ENCODE peak calls at places on chromosomes 3 and 15, in seven cellular contexts. O is Peyer's patch, J is CD14-positive monocyte, C is dorsolateral prefrontal cortex, H is tibial artery, K is MM.1S, W is foreskin fibroblast. B is an unnamed sample.

GRCh38 chr3:192010490-192010889 is 549.5 kb downstream of the PYDC2 start:
- DNase-seq in O (no peak), H (no peak), K (no peak), C (no peak), J (no peak), W (no peak), B (no peak)

GRCh38 chr3:176906046-176906905 is 291.0 kb downstream of the TBL1XR1 start:
- DNase-seq in J (no peak), C (no peak), H (no peak), O (no peak), W (peak; percentile 66), K (no peak), B (no peak)

GRCh38 chr3:105388199-105388598 is 21.5 kb downstream of the ALCAM start:
- DNase-seq in K (no peak), J (no peak), C (no peak), W (no peak), H (no peak), O (no peak), B (no peak)

GRCh38 chr3:172040078-172040975 is 949 bp downstream of the FNDC3B start:
- DNase-seq in K (peak; percentile 68), W (peak; percentile 91), C (peak; percentile 50), H (peak; percentile 82), J (peak; percentile 67), O (peak; percentile 83), B (peak; percentile 82)

GRCh38 chr3:88188436-88188835 is 38.7 kb downstream of the C3orf38 start:
- DNase-seq in O (no peak), J (no peak), W (no peak), K (no peak), C (peak; percentile 23), H (no peak), B (no peak)

GRCh38 chr3:11464356-11464755 is 179.4 kb downstream of the VGLL4 start:
- DNase-seq in W (peak; percentile 37), C (no peak), J (no peak), O (no peak), H (no peak), K (no peak), B (no peak)

GRCh38 chr15:62472616-62473299 is 307.7 kb upstream of the C2CD4B start:
- DNase-seq in W (no peak), O (no peak), K (no peak), J (no peak), C (no peak), H (no peak), B (no peak)

GRCh38 chr15:75952512-75952911 is 48.8 kb downstream of the FBXO22 start:
- DNase-seq in C (no peak), K (no peak), W (no peak), H (no peak), J (no peak), O (no peak), B (no peak)

GRCh38 chr3:188010478-188010877 is 143.5 kb upstream of the LPP start:
- DNase-seq in H (no peak), K (no peak), C (no peak), J (no peak), W (no peak), O (no peak), B (no peak)

GRCh38 chr15:48880070-48880634 is 2.2 kb downstream of the EID1 start:
- DNase-seq in C (no peak), J (no peak), H (no peak), K (no peak), O (no peak), W (no peak), B (no peak)

GRCh38 chr3:114112696-114113095 is 56.2 kb downstream of the QTRT2 start:
- DNase-seq in J (no peak), O (no peak), H (no peak), K (no peak), W (peak; percentile 15), C (no peak), B (no peak)

GRCh38 chr15:87608238-87609028 is 648.1 kb downstream of the NTRK3 start:
- DNase-seq in O (no peak), W (no peak), C (no peak), J (no peak), K (no peak), H (no peak), B (no peak)

GRCh38 chr3:170815930-170816329 is 54.1 kb downstream of the RPL22L1 start:
- DNase-seq in C (no peak), J (no peak), O (no peak), K (no peak), H (no peak), W (no peak), B (no peak)

GRCh38 chr3:133937061-133937686 is 41.5 kb upstream of the RAB6B start:
- DNase-seq in K (no peak), C (no peak), H (no peak), O (peak; percentile 22), W (no peak), J (no peak), B (no peak)

DNA sequence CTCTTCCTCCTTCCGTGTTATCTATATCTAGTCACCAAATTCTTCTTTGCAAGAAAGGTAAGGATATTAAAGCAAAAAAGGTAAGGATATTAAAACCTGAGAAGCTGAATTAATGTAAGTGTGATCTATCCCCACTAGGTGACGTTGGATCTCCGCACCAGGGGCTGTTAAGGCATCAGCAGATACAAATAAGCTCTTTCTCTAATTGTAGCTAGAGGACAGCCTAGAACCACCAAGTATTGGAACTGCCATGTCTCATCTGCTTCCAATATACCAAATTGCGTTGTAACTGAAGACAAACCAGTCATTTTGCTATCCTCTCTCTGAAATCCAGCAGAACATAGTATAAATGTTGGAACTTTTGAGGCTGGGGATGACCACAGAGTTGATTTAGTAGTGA is 471.2 kb upstream of the TGFBR2 start:
- DNase-seq in O (no peak), J (no peak), K (no peak), W (peak; percentile 42), H (no peak), C (no peak), B (no peak)
- TF ChIP-seq CTCF in O (no peak), J (no peak), K (no peak), W (peak; percentile 13), H (no peak), C (peak; percentile 36), B (no peak)

DNA sequence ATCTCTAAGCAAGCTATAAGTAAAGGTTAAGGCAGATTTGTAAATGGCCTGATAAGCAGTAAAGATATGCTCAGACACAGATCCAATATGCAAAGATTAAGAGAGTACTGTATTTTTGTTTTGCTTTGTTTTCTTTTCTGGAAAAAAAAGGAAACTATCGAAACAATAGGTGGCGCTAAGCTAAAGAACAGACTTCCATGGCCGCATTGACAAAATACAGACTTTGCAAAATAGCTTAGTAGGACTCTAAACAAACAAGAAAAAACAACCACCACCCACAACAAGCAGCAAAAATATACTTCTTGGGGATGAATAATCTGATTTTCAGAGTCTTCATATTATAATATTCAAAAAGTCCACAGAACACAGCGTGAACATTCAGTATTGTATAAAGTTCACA is 758.4 kb upstream of the ROBO1 start:
- DNase-seq in O (no peak), W (no peak), H (no peak), J (no peak), C (no peak), K (no peak), B (no peak)
- TF ChIP-seq CTCF in O (no peak), W (no peak), H (no peak), J (no peak), C (no peak), K (no peak), B (no peak)

DNA sequence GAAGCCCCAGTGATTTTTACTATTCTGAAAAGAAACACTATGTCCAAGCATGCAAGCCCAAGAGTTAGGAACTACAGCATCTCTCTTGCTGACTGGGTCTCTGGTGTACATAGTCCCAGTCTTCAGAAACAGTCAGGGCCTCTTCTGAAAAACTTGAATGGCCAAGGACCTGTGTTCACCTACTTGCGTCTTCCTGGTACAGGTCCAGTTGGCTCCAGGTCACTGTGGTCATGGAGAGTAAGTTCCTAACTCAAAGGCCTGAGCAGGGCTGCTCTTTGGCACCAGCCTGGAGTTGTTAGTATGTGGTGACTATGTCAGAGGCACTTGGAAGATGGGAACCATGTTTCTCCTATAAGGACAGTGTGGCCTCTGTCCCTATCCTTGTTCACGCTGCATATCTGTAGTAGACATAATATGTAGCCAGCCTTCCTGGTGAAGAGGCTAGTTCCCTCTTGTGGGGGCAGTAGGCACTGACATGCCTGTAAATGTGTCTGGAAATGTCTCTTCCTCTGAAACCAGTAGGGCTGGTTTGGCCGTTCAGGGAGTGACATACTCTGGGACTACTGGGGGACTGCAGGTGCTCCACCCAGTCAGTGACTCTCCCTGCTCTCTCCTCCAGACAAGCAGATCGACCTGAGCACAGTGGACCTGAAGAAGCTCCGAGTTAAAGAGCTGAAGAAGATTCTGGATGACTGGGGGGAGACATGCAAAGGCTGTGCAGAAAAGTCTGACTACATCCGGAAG is 2.6 kb upstream of the RBM15B start:
- DNase-seq in J (no peak), K (no peak), C (no peak), H (no peak), O (no peak), W (peak; percentile 60), B (no peak)
- TF ChIP-seq CTCF in J (no peak), K (peak; percentile 33), C (no peak), H (no peak), O (peak; percentile 46), W (peak; percentile 27), B (no peak)

GRCh38 chr15:45701108-45701507 is 66.3 kb downstream of the SQOR start:
- DNase-seq in O (no peak), K (no peak), C (no peak), H (no peak), J (no peak), W (no peak), B (no peak)

GRCh38 chr15:45704329-45705249 is 69.8 kb downstream of the SQOR start:
- DNase-seq in J (no peak), C (peak; percentile 10), W (peak; percentile 58), O (peak; percentile 48), H (peak; percentile 26), K (no peak), B (peak; percentile 29)

GRCh38 chr15:45703670-45704328 is 69.0 kb downstream of the SQOR start:
- DNase-seq in W (peak; percentile 59), K (no peak), H (no peak), C (no peak), O (no peak), J (no peak), B (no peak)

GRCh38 chr15:45702041-45702440 is 67.2 kb downstream of the SQOR start:
- DNase-seq in J (no peak), H (no peak), W (no peak), O (no peak), C (no peak), K (no peak), B (no peak)

DNA sequence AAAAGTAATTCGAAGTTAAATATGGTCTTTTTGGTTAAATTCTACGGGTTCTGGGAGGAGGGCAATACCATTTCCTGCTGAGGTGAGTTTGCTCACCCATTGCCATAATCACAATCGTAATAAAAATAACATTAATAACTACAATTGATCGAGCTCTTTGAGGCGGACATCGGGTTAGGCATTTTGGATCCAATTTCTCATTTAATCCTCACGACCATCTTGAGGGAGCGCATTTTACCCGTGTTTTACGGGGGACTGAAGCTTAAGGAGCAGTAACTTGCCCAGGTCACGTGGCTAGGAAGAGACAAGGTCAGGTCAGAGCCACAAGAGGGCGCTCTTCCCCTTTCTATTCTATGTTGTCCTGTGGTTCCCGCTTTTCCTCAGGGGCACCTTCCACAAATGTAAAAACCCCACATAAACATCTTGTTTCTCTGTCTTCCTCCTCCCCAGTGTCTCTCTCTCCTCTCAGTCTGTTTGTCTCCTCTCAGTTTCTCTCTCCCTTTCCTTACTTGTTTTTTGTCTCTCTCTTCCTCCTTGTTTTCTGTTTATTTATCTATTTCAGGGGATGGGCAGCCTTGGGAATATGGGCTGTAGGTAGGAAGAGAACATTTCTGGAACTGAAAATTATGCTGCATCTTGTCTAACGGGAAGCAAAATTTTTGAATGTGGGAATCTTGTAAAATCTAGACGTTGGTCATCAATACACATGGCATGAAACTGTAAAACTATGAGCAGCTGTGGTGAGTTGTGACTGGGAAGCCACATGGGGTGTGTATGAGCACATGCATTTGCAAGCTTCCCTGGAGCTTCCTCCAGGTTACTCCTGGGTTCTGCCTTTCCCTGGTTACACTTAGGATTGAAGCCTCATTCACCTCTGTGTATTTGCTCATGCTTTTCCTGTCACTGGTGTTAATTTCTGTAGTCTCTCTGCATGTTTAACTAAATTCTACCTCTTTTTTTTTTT is 71.0 kb downstream of the SQOR start:
- DNase-seq in K (peak; percentile 82), W (peak; percentile 95), J (no peak), C (peak; percentile 67), O (peak; percentile 88), H (peak; percentile 69), B (peak; percentile 77)
- TF ChIP-seq CTCF in K (peak; percentile 82), W (peak; percentile 76), J (peak; percentile 97), C (peak; percentile 99), O (peak; percentile 87), H (peak; percentile 87), B (peak; percentile 69)